ENCODE peak calls at places on chromosomes 3 and 15, in six cellular contexts. U is adrenal gland, M is Peyer's patch, I is tibial nerve, Z is A549, T is transverse colon. H is an unnamed sample.

GRCh38 chr15:90402230-90402629 is 14.2 kb downstream of the IQGAP1 start:
- DNase-seq in U (peak), M (no peak), I (peak), Z (no peak), T (no peak), H (peak)

GRCh38 chr15:70507772-70508351 is 255.5 kb downstream of the UACA start:
- DNase-seq in U (no peak), M (no peak), I (no peak), Z (peak), T (no peak), H (no peak)

GRCh38 chr15:72193781-72194396 is 3.7 kb downstream of the GRAMD2A start:
- DNase-seq in U (no peak), M (no peak), I (no peak), Z (no peak), T (no peak), H (no peak)

GRCh38 chr3:13137808-13138565 is 64.8 kb upstream of the IQSEC1 start:
- DNase-seq in U (no peak), M (peak), I (no peak), Z (no peak), T (peak), H (no peak)

GRCh38 chr15:35327789-35328188 is 218.2 kb downstream of the DPH6 start:
- DNase-seq in U (no peak), M (no peak), I (no peak), Z (no peak), T (no peak), H (no peak)

GRCh38 chr3:134721214-134721613 is 70.4 kb upstream of the KY start:
- DNase-seq in U (no peak), M (no peak), I (no peak), Z (no peak), T (no peak), H (no peak)

GRCh38 chr3:108181172-108181571 is 41.1 kb downstream of the IFT57 start:
- DNase-seq in U (no peak), M (no peak), I (no peak), Z (no peak), T (no peak), H (no peak)

GRCh38 chr15:99509686-99510461 is 55.9 kb upstream of the MEF2A start:
- DNase-seq in U (no peak), M (peak), I (no peak), Z (no peak), T (no peak), H (no peak)

GRCh38 chr3:172630316-172630715 is 80.6 kb downstream of the NCEH1 start:
- DNase-seq in U (no peak), M (no peak), I (no peak), Z (no peak), T (no peak), H (no peak)

GRCh38 chr15:55683366-55683765 is 59.6 kb downstream of the PRTG start:
- DNase-seq in U (no peak), M (no peak), I (no peak), Z (no peak), T (no peak), H (no peak)

GRCh38 chr15:81032818-81033217 is 32.1 kb downstream of the TLNRD1 start:
- DNase-seq in U (no peak), M (no peak), I (no peak), Z (no peak), T (no peak), H (no peak)

DNA sequence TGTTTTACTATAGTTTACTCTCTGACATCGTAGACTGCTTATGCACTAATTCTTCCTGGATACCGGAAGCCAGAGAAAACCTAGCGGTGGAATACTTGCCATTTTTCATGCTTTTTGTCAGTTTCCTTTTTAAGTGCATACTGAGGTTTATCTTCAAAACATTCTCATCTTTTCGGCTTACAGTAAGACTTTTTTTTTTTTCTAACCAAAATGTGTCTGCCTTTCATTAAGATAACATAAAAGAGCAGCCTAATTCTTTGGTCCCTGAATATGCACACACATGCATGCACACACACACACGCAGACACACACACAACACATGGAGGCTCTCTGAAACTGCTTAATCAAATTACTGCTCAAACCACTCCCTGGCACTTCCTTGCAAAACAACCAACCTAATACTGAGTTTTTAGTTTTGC is 1.3 kb downstream of the ZNF445 start:
- DNase-seq in U (no peak), M (no peak), I (no peak), Z (no peak), T (no peak), H (no peak)
- TF ChIP-seq CTCF in U (no peak), M (no peak), I (no peak), Z (no peak), T (no peak), H (no peak)

GRCh38 chr3:123446210-123446609 is 2.7 kb downstream of the ADCY5 start:
- DNase-seq in U (no peak), M (no peak), I (no peak), Z (no peak), T (no peak), H (no peak)
- H3K4me3 ChIP-seq in U (no peak), M (no peak), I (peak), Z (no peak), T (peak), H (no peak)

GRCh38 chr3:57230006-57230405 is 2.5 kb downstream of the APPL1 start:
- DNase-seq in U (no peak), M (no peak), I (no peak), Z (no peak), T (no peak), H (no peak)

GRCh38 chr3:57227204-57227929 is at the start of gene APPL1:
- DNase-seq in U (peak), M (peak), I (peak), Z (peak), T (peak), H (peak)

GRCh38 chr3:57226156-57226555 is 1.4 kb upstream of the APPL1 start:
- DNase-seq in U (no peak), M (no peak), I (no peak), Z (no peak), T (no peak), H (no peak)

GRCh38 chr3:57228734-57229505 is 1.4 kb downstream of the APPL1 start:
- DNase-seq in U (no peak), M (no peak), I (no peak), Z (no peak), T (peak), H (no peak)

GRCh38 chr3:57227930-57228733 is 603 bp downstream of the APPL1 start:
- DNase-seq in U (peak), M (peak), I (peak), Z (peak), T (peak), H (peak)
- TF ChIP-seq POLR2A in U (peak), M (peak), I (no peak), Z (no peak), T (peak), H (no peak)

DNA sequence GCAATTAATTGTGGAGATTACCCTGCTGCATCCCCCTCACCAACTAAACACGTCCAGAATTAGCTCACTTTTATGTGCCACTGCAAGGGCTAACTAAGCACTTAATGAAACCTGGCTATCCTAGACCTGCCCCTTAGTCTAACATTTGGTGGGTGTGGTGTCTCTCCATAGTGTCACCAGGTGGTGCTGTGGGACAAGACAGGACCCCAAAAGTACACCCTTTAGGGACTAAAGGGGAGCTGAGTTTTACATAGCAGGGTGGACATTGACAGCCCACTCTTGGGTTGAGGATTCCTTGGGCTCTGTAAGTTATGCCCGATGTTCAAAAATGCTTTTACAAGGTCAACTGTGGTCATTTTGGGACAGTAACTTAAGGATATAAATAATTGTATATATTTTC is 5.7 kb downstream of the DUT start:
- DNase-seq in U (no peak), M (no peak), I (no peak), Z (peak), T (no peak), H (no peak)
- TF ChIP-seq CTCF in U (no peak), M (no peak), I (peak), Z (peak), T (no peak), H (no peak)

DNA sequence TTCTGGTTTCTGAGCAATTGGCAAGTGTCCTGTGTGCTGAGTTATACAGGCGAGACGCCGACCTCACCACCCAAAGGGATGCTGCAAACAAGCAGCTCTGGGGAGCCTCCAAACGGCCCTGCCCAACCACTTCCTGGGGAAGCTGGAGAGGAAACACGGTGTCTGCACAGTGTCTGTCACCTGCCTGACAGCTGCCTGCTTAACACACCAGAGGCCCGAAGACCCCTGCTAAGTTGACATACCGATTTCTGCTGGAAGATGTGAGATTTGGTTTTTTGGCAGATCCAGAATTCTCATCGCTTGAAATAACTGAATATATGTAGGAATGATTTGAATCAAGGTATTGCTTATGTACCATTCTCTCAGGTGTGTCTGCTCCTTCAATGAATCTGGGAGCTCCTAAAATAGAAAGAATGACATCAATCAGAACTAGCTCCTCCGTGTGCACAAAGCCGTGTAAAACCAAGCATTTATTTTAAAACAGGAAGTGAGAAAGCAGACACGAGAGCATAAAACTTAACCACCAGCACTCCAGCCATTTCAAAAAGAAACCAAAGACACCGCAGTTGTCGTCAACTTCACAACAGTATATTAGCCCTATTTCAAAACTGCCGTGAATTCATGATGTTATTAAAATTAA is 27.2 kb downstream of the LRRC2 start:
- DNase-seq in U (peak), M (peak), I (peak), Z (no peak), T (peak), H (peak)
- H3K4me3 ChIP-seq in U (no peak), M (no peak), I (no peak), Z (no peak), T (no peak), H (no peak)

GRCh38 chr3:49119439-49119838 is 1.2 kb downstream of the USP19 start:
- DNase-seq in U (no peak), M (no peak), I (no peak), Z (no peak), T (no peak), H (no peak)
- TF ChIP-seq POLR2A in U (peak), M (no peak), I (no peak), Z (no peak), T (no peak), H (no peak)